ENCODE peak calls at places on chromosomes 1 and 21, in seven cellular contexts. V is neural crest cell, N is endothelial cell of umbilical vein, C is fibroblast of pulmonary artery, E is WTC11, T is endothelial cell, R is cardiac fibroblast. F is an unnamed sample.

GRCh38 chr21:16075594-16076282 is 346.0 kb downstream of the USP25 start:
- DNase-seq in V (no peak), N (no peak), C (no peak), E (no peak), T (no peak), R (no peak), F (no peak)

GRCh38 chr1:227315500-227316346 is 2.6 kb downstream of the CDC42BPA start:
- DNase-seq in V (no peak), N (peak; percentile 75), C (peak; percentile 83), E (no peak), T (no peak), R (peak; percentile 83), F (no peak)

GRCh38 chr1:225427249-225428065 is at the start of gene LBR:
- DNase-seq in V (peak; percentile 37), N (no peak), C (no peak), E (no peak), T (no peak), R (peak; percentile 33), F (peak; percentile 69)

GRCh38 chr1:202221911-202222909 is 28.6 kb downstream of the LGR6 start:
- DNase-seq in V (no peak), N (no peak), C (no peak), E (no peak), T (no peak), R (no peak), F (no peak)

GRCh38 chr1:38990746-38991637 is at the start of gene AKIRIN1:
- DNase-seq in V (peak; percentile 99), N (peak; percentile 97), C (peak; percentile 97), E (peak; percentile 100), T (peak; percentile 100), R (peak; percentile 97), F (peak; percentile 100)

GRCh38 chr1:210001751-210002150 is 63.7 kb downstream of the SYT14 start:
- DNase-seq in V (no peak), N (peak; percentile 41), C (peak; percentile 39), E (no peak), T (no peak), R (peak; percentile 49), F (no peak)

GRCh38 chr21:15560383-15561056 is 169.3 kb upstream of the USP25 start:
- DNase-seq in V (no peak), N (no peak), C (no peak), E (no peak), T (no peak), R (peak; percentile 49), F (no peak)

GRCh38 chr1:199009447-199009846 is 370.6 kb downstream of the PTPRC start:
- DNase-seq in V (no peak), N (no peak), C (no peak), E (no peak), T (no peak), R (no peak), F (no peak)

GRCh38 chr1:160373696-160374095 is 6.8 kb downstream of the NHLH1 start:
- DNase-seq in V (no peak), N (no peak), C (peak; percentile 33), E (no peak), T (no peak), R (no peak), F (no peak)

GRCh38 chr1:157487430-157487829 is 64.9 kb downstream of the FCRL5 start:
- DNase-seq in V (no peak), N (no peak), C (no peak), E (no peak), T (no peak), R (no peak), F (no peak)

GRCh38 chr1:52359676-52360594 is 6.1 kb downstream of the CC2D1B start:
- DNase-seq in V (no peak), N (no peak), C (no peak), E (no peak), T (no peak), R (no peak), F (no peak)

GRCh38 chr1:195794225-195794624 is 814.0 kb downstream of the KCNT2 start:
- DNase-seq in V (no peak), N (no peak), C (no peak), E (no peak), T (no peak), R (no peak), F (no peak)

GRCh38 chr1:95139039-95139438 is 21.9 kb downstream of the TLCD4 start:
- DNase-seq in V (no peak), N (no peak), C (no peak), E (no peak), T (no peak), R (peak; percentile 6), F (no peak)

GRCh38 chr21:45554477-45555175 is 12.4 kb upstream of the SLC19A1 start:
- DNase-seq in V (peak; percentile 88), N (peak; percentile 75), C (peak; percentile 73), E (peak; percentile 80), T (peak; percentile 94), R (peak; percentile 71), F (peak; percentile 91)

GRCh38 chr1:76229279-76229977 is 154.9 kb downstream of the ST6GALNAC3 start:
- DNase-seq in V (no peak), N (peak; percentile 41), C (no peak), E (no peak), T (no peak), R (no peak), F (no peak)

GRCh38 chr1:90730247-90731022 is 13.3 kb upstream of the BARHL2 start:
- DNase-seq in V (no peak), N (no peak), C (no peak), E (no peak), T (no peak), R (peak; percentile 6), F (peak; percentile 23)

GRCh38 chr1:230282157-230282556 is 144.0 kb downstream of the PGBD5 start:
- DNase-seq in V (no peak), N (peak; percentile 75), C (no peak), E (no peak), T (no peak), R (no peak), F (no peak)

GRCh38 chr1:235286667-235287066 is 41.3 kb downstream of the ARID4B start:
- DNase-seq in V (no peak), N (no peak), C (no peak), E (no peak), T (no peak), R (no peak), F (no peak)

GRCh38 chr1:14404847-14405246 is 193.6 kb upstream of the KAZN start:
- DNase-seq in V (no peak), N (no peak), C (no peak), E (no peak), T (no peak), R (no peak), F (no peak)

GRCh38 chr1:32759521-32759980 is 57.0 kb upstream of the SYNC start:
- DNase-seq in V (no peak), N (no peak), C (no peak), E (peak; percentile 44), T (no peak), R (no peak), F (no peak)

GRCh38 chr1:27346991-27347627 is 5.3 kb downstream of the SYTL1 start:
- DNase-seq in V (no peak), N (no peak), C (no peak), E (no peak), T (no peak), R (no peak), F (no peak)

GRCh38 chr1:228913649-228914048 is 178.4 kb downstream of the RHOU start:
- DNase-seq in V (peak; percentile 11), N (no peak), C (no peak), E (no peak), T (no peak), R (no peak), F (peak; percentile 69)

GRCh38 chr21:36753556-36753955 is 54.6 kb downstream of the SIM2 start:
- DNase-seq in V (no peak), N (peak; percentile 20), C (peak; percentile 55), E (no peak), T (no peak), R (peak; percentile 81), F (no peak)

GRCh38 chr1:33141781-33142180 is 40.1 kb downstream of the TRIM62 start:
- DNase-seq in V (no peak), N (no peak), C (no peak), E (no peak), T (no peak), R (no peak), F (no peak)

GRCh38 chr1:212039622-212040021 is 4.1 kb downstream of the DTL start:
- DNase-seq in V (no peak), N (no peak), C (no peak), E (no peak), T (no peak), R (no peak), F (no peak)

GRCh38 chr1:219189021-219189824 is 15.5 kb downstream of the LYPLAL1 start:
- DNase-seq in V (no peak), N (peak; percentile 96), C (peak; percentile 72), E (no peak), T (no peak), R (peak; percentile 78), F (no peak)

GRCh38 chr1:11648732-11649158 is 5.5 kb downstream of the FBXO2 start:
- DNase-seq in V (no peak), N (no peak), C (no peak), E (peak; percentile 75), T (no peak), R (no peak), F (no peak)

GRCh38 chr1:152479792-152480595 is 30.6 kb upstream of the LCE5A start:
- DNase-seq in V (no peak), N (no peak), C (peak; percentile 19), E (peak; percentile 12), T (no peak), R (peak; percentile 41), F (peak; percentile 64)
- TF ChIP-seq CTCF in V (peak; percentile 14), N (peak; percentile 57), C (peak; percentile 43), E (no peak), T (no peak), R (peak; percentile 62), F (no peak)

DNA sequence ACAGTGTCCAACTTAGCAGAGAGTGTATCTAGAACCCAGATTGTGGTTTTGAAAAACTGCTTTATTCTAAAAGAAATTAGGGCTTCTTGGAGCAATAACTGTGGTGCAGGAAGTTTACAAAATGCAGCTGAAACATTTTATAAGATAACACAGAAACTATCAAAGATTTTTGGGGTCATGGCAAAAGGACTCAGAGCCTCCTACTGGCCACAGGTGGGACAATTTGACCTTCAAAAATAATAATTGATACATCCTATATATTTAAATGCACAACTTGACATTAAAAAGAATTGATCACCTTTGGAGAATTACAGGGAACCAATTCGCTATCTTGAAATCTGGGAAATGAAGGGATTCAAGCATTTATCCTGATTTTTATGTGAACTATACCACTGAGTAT is 235.2 kb downstream of the RPS6KC1 start:
- DNase-seq in V (no peak), N (no peak), C (no peak), E (no peak), T (no peak), R (no peak), F (no peak)
- TF ChIP-seq CTCF in V (peak; percentile 36), N (peak; percentile 25), C (peak; percentile 35), E (no peak), T (peak; percentile 41), R (peak; percentile 42), F (peak; percentile 27)

DNA sequence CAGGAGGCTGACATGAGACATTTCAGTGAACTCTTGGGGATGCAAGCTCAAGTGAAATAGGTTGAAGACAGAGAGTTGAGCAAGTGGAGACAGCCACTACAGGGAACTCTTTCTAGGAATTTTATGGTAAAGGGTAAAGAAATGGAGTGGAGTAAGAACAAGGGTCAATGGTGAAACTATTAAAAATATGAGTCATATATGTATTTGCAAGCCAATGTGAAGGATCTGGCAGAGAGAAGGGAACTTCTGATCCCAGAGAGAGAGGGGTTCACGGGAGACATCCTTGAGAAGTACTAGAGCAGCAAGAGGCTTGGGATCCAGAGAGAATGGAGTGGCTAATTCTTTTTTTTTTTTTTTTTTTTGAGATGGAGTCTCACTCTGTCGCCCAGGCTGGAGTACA is 9.1 kb upstream of the TRABD2B start:
- DNase-seq in V (no peak), N (no peak), C (peak; percentile 39), E (no peak), T (no peak), R (no peak), F (no peak)
- TF ChIP-seq CTCF in V (no peak), N (no peak), C (no peak), E (no peak), T (no peak), R (no peak), F (no peak)

GRCh38 chr1:183956559-183957188 is 80.9 kb downstream of the COLGALT2 start:
- DNase-seq in V (no peak), N (peak; percentile 79), C (peak; percentile 84), E (no peak), T (no peak), R (peak; percentile 91), F (no peak)
- TF ChIP-seq CTCF in V (no peak), N (peak; percentile 13), C (peak; percentile 51), E (no peak), T (no peak), R (peak; percentile 44), F (no peak)

F was measured in glutamatergic neuron.